ENCODE peak calls at places on chromosomes 1 and 21, in nine cellular contexts. S, Z, I, R, D, T, A, U and C are unnamed samples.

GRCh38 chr21:29342394-29342957 is 43.8 kb downstream of the BACH1 start:
- DNase-seq in Z (peak), I (no peak), T (no peak), D (peak), R (no peak), U (peak), A (peak), S (peak), C (peak)

GRCh38 chr1:60564196-60564595 is 490.6 kb upstream of the C1orf87 start:
- DNase-seq in D (no peak), A (no peak), T (no peak), Z (no peak), U (peak), S (no peak), R (no peak), I (no peak), C (no peak)

GRCh38 chr1:208864366-208864965 is 620.3 kb upstream of the PLXNA2 start:
- DNase-seq in D (no peak), Z (no peak), A (no peak), T (no peak), R (no peak), S (no peak), I (no peak), U (no peak), C (no peak)

GRCh38 chr1:54069792-54070548 is 16.6 kb downstream of the TCEANC2 start:
- DNase-seq in A (no peak), D (no peak), U (peak), I (peak), Z (no peak), T (peak), R (no peak), S (no peak), C (peak)

GRCh38 chr1:94069649-94070285 is 51.2 kb downstream of the ABCA4 start:
- DNase-seq in R (no peak), D (no peak), I (no peak), A (no peak), U (peak), T (no peak), S (no peak), Z (no peak), C (no peak)

GRCh38 chr1:41578712-41579335 is 94.3 kb upstream of the EDN2 start:
- DNase-seq in S (no peak), D (no peak), R (no peak), U (peak), Z (no peak), A (no peak), T (peak), I (no peak), C (peak)

GRCh38 chr1:44696789-44697188 is 22.3 kb downstream of the ARMH1 start:
- DNase-seq in Z (peak), S (no peak), D (no peak), R (no peak), A (no peak), I (no peak), U (no peak), T (no peak), C (no peak)

GRCh38 chr21:38126677-38127271 is 130.0 kb upstream of the KCNJ15 start:
- DNase-seq in T (peak), S (no peak), R (peak), U (peak), A (peak), D (peak), Z (peak), I (peak), C (peak)

GRCh38 chr21:25626752-25627151 is 12.3 kb upstream of the JAM2 start:
- DNase-seq in D (peak), T (no peak), A (peak), U (no peak), S (no peak), Z (no peak), I (no peak), R (no peak), C (peak)

GRCh38 chr1:177130426-177130825 is 34.1 kb downstream of the ASTN1 start:
- DNase-seq in S (no peak), R (no peak), U (no peak), T (no peak), A (no peak), Z (no peak), I (no peak), D (no peak), C (no peak)

GRCh38 chr1:2480986-2481364 is 4.9 kb downstream of the PLCH2 start:
- DNase-seq in Z (no peak), S (no peak), A (no peak), T (no peak), D (no peak), I (no peak), R (peak), U (no peak), C (no peak)

GRCh38 chr1:242219298-242219901 is 220.5 kb upstream of the MAP1LC3C start:
- DNase-seq in A (no peak), T (no peak), S (no peak), R (no peak), U (no peak), D (no peak), I (no peak), Z (no peak), C (peak)

GRCh38 chr1:116359871-116360270 is 13.2 kb upstream of the ATP1A1 start:
- DNase-seq in R (no peak), A (no peak), U (no peak), D (no peak), T (no peak), S (no peak), Z (no peak), I (no peak), C (no peak)

GRCh38 chr1:205933672-205934618 is 9.3 kb downstream of the SLC26A9 start:
- DNase-seq in I (no peak), D (no peak), S (no peak), A (no peak), T (no peak), Z (no peak), R (no peak), U (peak), C (peak)

GRCh38 chr21:41149199-41149598 is 18.8 kb upstream of the BACE2 start:
- DNase-seq in D (no peak), A (no peak), I (no peak), Z (no peak), U (no peak), R (no peak), T (no peak), S (no peak), C (no peak)

GRCh38 chr1:2940178-2940577 is 81.1 kb upstream of the ACTRT2 start:
- DNase-seq in R (no peak), U (no peak), T (no peak), D (no peak), A (no peak), I (no peak), S (no peak), Z (no peak), C (no peak)

GRCh38 chr1:6803357-6803756 is 18.1 kb downstream of the CAMTA1 start:
- DNase-seq in T (no peak), R (no peak), U (no peak), Z (no peak), S (no peak), A (no peak), D (no peak), I (no peak), C (peak)

GRCh38 chr21:45510466-45510955 is 31.7 kb downstream of the SLC19A1 start:
- DNase-seq in T (no peak), A (no peak), Z (no peak), I (no peak), S (no peak), D (peak), U (no peak), R (no peak), C (no peak)

GRCh38 chr1:31064685-31065309 is 720 bp downstream of the PUM1 start:
- DNase-seq in D (no peak), U (peak), Z (no peak), S (peak), I (no peak), R (no peak), T (peak), A (no peak), C (peak)

GRCh38 chr1:1058088-1058905 is 15.8 kb downstream of the RNF223 start:
- DNase-seq in A (no peak), D (no peak), Z (no peak), I (no peak), T (peak), S (no peak), R (no peak), U (no peak), C (no peak)

GRCh38 chr1:165403835-165404482 is 41.0 kb downstream of the RXRG start:
- DNase-seq in I (peak), Z (peak), U (no peak), T (peak), A (no peak), D (no peak), S (no peak), R (peak), C (peak)

GRCh38 chr1:205616563-205617293 is 15.1 kb downstream of the ELK4 start:
- DNase-seq in U (no peak), S (no peak), R (no peak), A (no peak), I (no peak), D (no peak), Z (no peak), T (no peak), C (peak)

GRCh38 chr1:19452221-19452663 is 33.1 kb downstream of the CAPZB start:
- DNase-seq in S (peak), Z (no peak), A (no peak), R (no peak), D (peak), T (no peak), U (peak), I (no peak), C (no peak)

GRCh38 chr1:184493987-184494388 is 107.2 kb downstream of the C1orf21 start:
- DNase-seq in D (no peak), R (no peak), A (peak), U (no peak), T (no peak), I (no peak), Z (no peak), S (no peak), C (no peak)

GRCh38 chr1:28926629-28927441 is 12.5 kb downstream of the EPB41 start:
- DNase-seq in T (no peak), U (peak), Z (peak), A (no peak), D (no peak), S (no peak), I (no peak), R (no peak), C (no peak)

GRCh38 chr1:230820568-230820967 is 47.8 kb downstream of the C1orf198 start:
- DNase-seq in Z (no peak), I (no peak), D (no peak), T (no peak), R (no peak), S (peak), U (no peak), A (no peak), C (no peak)

GRCh38 chr1:66788231-66788939 is 12.7 kb downstream of the INSL5 start:
- DNase-seq in S (no peak), Z (no peak), T (no peak), R (no peak), D (no peak), I (no peak), A (no peak), U (no peak), C (peak)

GRCh38 chr1:246629030-246629429 is 62.8 kb downstream of the CNST start:
- DNase-seq in S (no peak), A (no peak), U (no peak), R (no peak), T (no peak), I (no peak), Z (peak), D (no peak), C (no peak)
- H3K4me3 ChIP-seq in S (no peak), A (no peak), U (no peak), R (no peak), T (no peak), I (no peak), Z (no peak), D (no peak), C (no peak)

GRCh38 chr1:152654110-152654509 is 9.1 kb upstream of the LCE2D start:
- DNase-seq in I (peak), T (peak), R (peak), A (no peak), D (no peak), Z (peak), S (no peak), U (peak), C (peak)
- TF ChIP-seq CTCF in I (peak), T (peak), R (peak), A (peak), D (peak), Z (peak), S (peak), U (peak), C (peak)

GRCh38 chr1:211332036-211332616 is 5.5 kb downstream of the TRAF5 start:
- DNase-seq in D (no peak), A (no peak), I (no peak), U (no peak), Z (no peak), T (no peak), S (no peak), R (no peak), C (no peak)

GRCh38 chr1:211335507-211336157 is 9.0 kb downstream of the TRAF5 start:
- DNase-seq in Z (peak), D (no peak), S (no peak), U (no peak), A (no peak), R (no peak), I (no peak), T (no peak), C (no peak)

GRCh38 chr1:211334986-211335385 is 8.4 kb downstream of the TRAF5 start:
- DNase-seq in Z (no peak), U (no peak), I (no peak), D (no peak), T (no peak), A (no peak), R (no peak), S (no peak), C (peak)

GRCh38 chr1:211332839-211333238 is 6.2 kb downstream of the TRAF5 start:
- DNase-seq in A (no peak), S (no peak), T (no peak), Z (no peak), U (peak), R (no peak), I (no peak), D (no peak), C (no peak)

DNA sequence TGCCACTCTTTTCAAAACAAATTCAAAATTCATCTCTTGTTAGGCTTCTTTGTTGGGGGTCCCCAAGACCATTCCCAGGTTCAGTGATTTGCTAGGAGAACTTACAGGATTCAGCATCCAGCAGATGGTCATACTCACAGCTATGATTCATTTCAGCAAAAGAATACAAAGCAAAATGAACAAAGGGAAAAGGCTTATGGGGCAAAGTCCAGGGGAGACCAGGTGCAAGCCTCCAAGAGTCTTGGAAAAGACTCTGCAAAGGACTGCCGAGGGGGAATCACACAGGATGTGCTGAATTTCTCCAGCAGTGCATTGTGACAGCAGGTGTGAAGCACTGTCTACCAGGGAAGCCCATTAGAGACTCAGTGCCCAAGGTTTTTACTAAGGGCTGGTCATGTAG is 7.3 kb downstream of the TRAF5 start:
- DNase-seq in D (no peak), Z (no peak), A (no peak), R (no peak), I (no peak), T (peak), S (no peak), U (no peak), C (no peak)
- H3K4me3 ChIP-seq in D (no peak), Z (no peak), A (no peak), R (no peak), I (no peak), T (no peak), S (no peak), U (no peak), C (no peak)

GRCh38 chr1:15830284-15830657 is 17.2 kb upstream of the SPEN start:
- DNase-seq in S (no peak), I (no peak), Z (no peak), T (no peak), U (no peak), A (no peak), R (no peak), D (no peak), C (no peak)
- TF ChIP-seq CTCF in S (no peak), I (no peak), Z (no peak), T (no peak), U (no peak), A (no peak), R (no peak), D (no peak), C (no peak)

GRCh38 chr1:98028800-98029199 is 108.0 kb upstream of the DPYD start:
- DNase-seq in I (no peak), Z (no peak), T (no peak), A (no peak), S (no peak), U (no peak), D (no peak), R (no peak), C (no peak)
- H3K4me3 ChIP-seq in I (no peak), Z (no peak), T (no peak), A (no peak), S (no peak), U (no peak), D (no peak), R (no peak), C (no peak)

DNA sequence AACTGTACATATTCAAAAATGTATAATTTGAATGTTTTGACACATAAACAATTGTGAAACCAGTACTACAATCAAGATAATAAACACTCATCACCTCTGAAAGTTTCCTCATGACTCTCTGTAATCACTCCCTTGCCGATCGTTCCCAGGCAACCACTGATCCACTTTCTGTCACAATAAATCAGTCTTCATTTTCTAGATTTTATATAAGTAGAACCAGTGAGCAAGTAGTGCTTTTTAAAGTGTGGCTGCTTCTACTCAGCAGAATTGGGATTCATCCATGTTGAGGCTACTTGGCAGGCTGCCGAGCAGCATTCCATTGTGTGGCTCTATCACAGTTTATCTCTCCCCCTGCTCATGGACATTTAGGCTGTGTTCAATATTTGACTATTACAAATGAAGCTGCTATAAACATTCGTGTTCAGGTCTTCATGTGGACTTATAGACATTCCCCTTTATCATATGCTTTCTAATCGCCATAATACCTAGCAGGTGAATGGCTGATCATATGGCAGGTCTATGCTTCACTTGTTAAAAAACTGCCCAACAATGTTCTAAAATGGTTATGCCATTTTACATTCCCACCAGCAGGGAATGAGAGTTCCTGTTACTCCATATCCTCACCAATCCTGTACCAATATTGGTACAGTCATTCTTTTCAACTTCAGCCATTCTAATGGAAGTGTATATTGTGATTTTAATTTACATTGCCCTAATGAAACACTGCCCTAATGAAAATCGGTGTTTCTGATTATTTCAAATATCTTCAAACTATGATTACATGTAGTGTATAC is 20.5 kb downstream of the TEX38 start:
- DNase-seq in I (no peak), U (peak), D (peak), R (no peak), A (no peak), Z (no peak), T (no peak), S (no peak), C (no peak)
- TF ChIP-seq CTCF in I (no peak), U (peak), D (no peak), R (no peak), A (no peak), Z (no peak), T (no peak), S (no peak), C (peak)

GRCh38 chr1:12169442-12170135 is 2.8 kb downstream of the TNFRSF1B start:
- DNase-seq in A (no peak), D (no peak), U (no peak), T (no peak), R (no peak), I (no peak), S (no peak), Z (no peak), C (no peak)
- H3K4me3 ChIP-seq in A (no peak), D (no peak), U (no peak), T (no peak), R (no peak), I (no peak), S (peak), Z (no peak), C (no peak)